ENCODE peak calls at places on chromosomes 5 and 9, in four cellular contexts. E, U, T and N are unnamed samples.
A peak's percentile ranks its signal among the peaks of the same experiment; 100 is the strongest.

GRCh38 chr9:126719677-126720435 is 85.0 kb upstream of the ZBTB43 start:
- DNase-seq in E (peak; percentile 84), U (peak; percentile 90), T (no peak), N (no peak)

GRCh38 chr5:135437796-135438560 is 9.2 kb downstream of the DCANP1 start:
- DNase-seq in E (peak; percentile 51), U (no peak), T (peak; percentile 93), N (peak; percentile 99)

GRCh38 chr9:113599647-113600476 is 136.3 kb downstream of the RGS3 start:
- DNase-seq in E (no peak), U (no peak), T (peak; percentile 87), N (peak; percentile 92)

GRCh38 chr9:115883467-115884329 is 269.9 kb upstream of the PAPPA start:
- DNase-seq in E (peak; percentile 79), U (no peak), T (no peak), N (peak; percentile 30)

GRCh38 chr9:127252405-127253093 is 12.0 kb upstream of the GARNL3 start:
- DNase-seq in E (no peak), U (no peak), T (no peak), N (peak; percentile 37)

GRCh38 chr9:20569525-20569924 is 52.8 kb downstream of the MLLT3 start:
- DNase-seq in E (no peak), U (no peak), T (no peak), N (no peak)

GRCh38 chr5:95862636-95863382 is 40.3 kb upstream of the GLRX start:
- DNase-seq in E (no peak), U (no peak), T (no peak), N (no peak)

GRCh38 chr5:64331597-64332277 is 166.1 kb downstream of the RNF180 start:
- DNase-seq in E (no peak), U (no peak), T (no peak), N (no peak)

GRCh38 chr9:21608200-21608599 is 126.1 kb upstream of the IFNE start:
- DNase-seq in E (no peak), U (no peak), T (no peak), N (no peak)

GRCh38 chr9:26264709-26265601 is 586.7 kb upstream of the TUSC1 start:
- DNase-seq in E (no peak), U (no peak), T (peak; percentile 96), N (peak; percentile 94)

GRCh38 chr9:18753904-18754303 is 279.1 kb downstream of the SAXO1 start:
- DNase-seq in E (no peak), U (no peak), T (no peak), N (no peak)

GRCh38 chr5:36040651-36041536 is 25.8 kb downstream of the UGT3A2 start:
- DNase-seq in E (no peak), U (no peak), T (no peak), N (no peak)

GRCh38 chr5:143886621-143887301 is 74.8 kb downstream of the HMHB1 start:
- DNase-seq in E (no peak), U (no peak), T (no peak), N (no peak)

GRCh38 chr5:93580387-93581100 is 475 bp downstream of the NR2F1-AS1 start:
- DNase-seq in E (no peak), U (no peak), T (no peak), N (no peak)

GRCh38 chr5:102554092-102554491 is 55.3 kb upstream of the SLCO6A1 start:
- DNase-seq in E (no peak), U (no peak), T (no peak), N (no peak)

GRCh38 chr5:28397502-28397941 is 1359.1 kb upstream of the CDH9 start:
- DNase-seq in E (peak; percentile 19), U (no peak), T (no peak), N (no peak)

GRCh38 chr5:65489119-65489518 is 7.4 kb upstream of the ADAMTS6 start:
- DNase-seq in E (no peak), U (no peak), T (no peak), N (no peak)

GRCh38 chr9:113508111-113508749 is 44.7 kb downstream of the RGS3 start:
- DNase-seq in E (peak; percentile 51), U (no peak), T (no peak), N (no peak)

GRCh38 chr5:76372320-76373054 is 30.6 kb upstream of the IQGAP2 start:
- DNase-seq in E (peak; percentile 25), U (no peak), T (peak; percentile 76), N (peak; percentile 72)

GRCh38 chr5:117731445-117731844 is 1156.8 kb upstream of the SEMA6A start:
- DNase-seq in E (no peak), U (no peak), T (no peak), N (no peak)

GRCh38 chr5:57111993-57112392 is 61.9 kb upstream of the GPBP1 start:
- DNase-seq in E (no peak), U (no peak), T (no peak), N (no peak)

GRCh38 chr9:27181381-27181780 is 72.4 kb downstream of the TEK start:
- DNase-seq in E (no peak), U (no peak), T (peak; percentile 1), N (no peak)

GRCh38 chr9:69155341-69156030 is 18.6 kb upstream of the TJP2 start:
- DNase-seq in E (peak; percentile 23), U (no peak), T (no peak), N (no peak)

GRCh38 chr9:96508227-96508940 is 58.4 kb downstream of the HABP4 start:
- DNase-seq in E (no peak), U (no peak), T (no peak), N (no peak)

GRCh38 chr9:35774907-35775635 is 16.3 kb upstream of the NPR2 start:
- DNase-seq in E (peak; percentile 25), U (no peak), T (no peak), N (peak; percentile 45)

GRCh38 chr9:31355965-31356364 is 1028.5 kb upstream of the ACO1 start:
- DNase-seq in E (no peak), U (no peak), T (no peak), N (no peak)

GRCh38 chr5:142439208-142439607 is 114.4 kb upstream of the SPRY4 start:
- DNase-seq in E (no peak), U (no peak), T (no peak), N (no peak)

GRCh38 chr9:18493361-18494015 is 19.5 kb downstream of the ADAMTSL1 start:
- DNase-seq in E (no peak), U (no peak), T (no peak), N (peak; percentile 86)

GRCh38 chr5:119355636-119356383 is at the start of gene TNFAIP8:
- DNase-seq in E (peak; percentile 83), U (no peak), T (no peak), N (peak; percentile 62)

GRCh38 chr5:6847896-6848295 is 134.7 kb downstream of the TENT4A start:
- DNase-seq in E (no peak), U (no peak), T (no peak), N (no peak)

GRCh38 chr5:135398855-135399837 is at the start of gene MACROH2A1:
- DNase-seq in E (peak; percentile 87), U (peak; percentile 69), T (peak; percentile 70), N (peak; percentile 87)

GRCh38 chr9:113675475-113675941 is 200.6 kb upstream of the ZNF618 start:
- DNase-seq in E (no peak), U (no peak), T (peak; percentile 97), N (peak; percentile 96)

GRCh38 chr9:72187296-72187695 is 38.1 kb downstream of the GDA start:
- DNase-seq in E (no peak), U (no peak), T (no peak), N (no peak)

GRCh38 chr5:123752576-123752975 is 240.6 kb downstream of the CSNK1G3 start:
- DNase-seq in E (no peak), U (no peak), T (peak; percentile 82), N (peak; percentile 92)

GRCh38 chr9:89410709-89411111 is 87.2 kb downstream of the SEMA4D start:
- DNase-seq in E (no peak), U (no peak), T (no peak), N (no peak)

GRCh38 chr9:133153227-133154096 is 10.3 kb downstream of the GBGT1 start:
- DNase-seq in E (no peak), U (no peak), T (no peak), N (no peak)

GRCh38 chr5:92518318-92518913 is 1062.6 kb downstream of the NR2F1-AS1 start:
- DNase-seq in E (peak; percentile 74), U (no peak), T (no peak), N (peak; percentile 75)